ENCODE peak calls at places on chromosomes 16 and 17, in nine cellular contexts. Y is A549, Z is ovary, F is tibial nerve, G is K562, I is upper lobe of left lung, M is H1, H is stomach, J is transverse colon. T is an unnamed sample.

GRCh38 chr17:33522623-33523022 is 229.5 kb upstream of the ASIC2 start:
- DNase-seq in Z (no peak), F (no peak), M (no peak), J (no peak), H (no peak), G (peak), I (no peak), Y (no peak), T (no peak)

GRCh38 chr16:26963109-26963508 is 103.6 kb upstream of the C16orf82 start:
- DNase-seq in H (no peak), M (no peak), G (peak), F (no peak), Z (no peak), I (no peak), Y (no peak), J (peak), T (no peak)

GRCh38 chr17:59491353-59492090 is 73.9 kb upstream of the DHX40 start:
- DNase-seq in H (no peak), Y (no peak), I (no peak), J (no peak), M (no peak), G (no peak), F (no peak), Z (no peak), T (no peak)

GRCh38 chr16:35364263-35364662 is 1904.9 kb downstream of the TP53TG3F start:
- DNase-seq in I (no peak), G (no peak), Y (no peak), H (no peak), J (no peak), Z (no peak), F (no peak), M (no peak), T (no peak)

GRCh38 chr17:42603318-42603717 is 5.9 kb downstream of the RETREG3 start:
- DNase-seq in J (no peak), H (no peak), Y (no peak), M (no peak), F (no peak), Z (no peak), I (no peak), G (no peak), T (no peak)

GRCh38 chr16:55737966-55738365 is 82.2 kb downstream of the SLC6A2 start:
- DNase-seq in Z (no peak), I (peak), G (no peak), Y (no peak), F (no peak), J (no peak), H (no peak), M (no peak), T (no peak)

GRCh38 chr17:77768475-77768874 is 190.0 kb upstream of the TNRC6C start:
- DNase-seq in G (no peak), Y (no peak), F (no peak), J (no peak), M (no peak), Z (no peak), I (no peak), H (no peak), T (no peak)

GRCh38 chr17:55735784-55736405 is 13.2 kb upstream of the TMEM100 start:
- DNase-seq in M (no peak), H (no peak), F (no peak), J (peak), Z (peak), G (peak), Y (peak), I (no peak), T (no peak)

GRCh38 chr17:72134560-72135399 is 14.0 kb downstream of the SOX9 start:
- DNase-seq in J (no peak), Z (no peak), G (no peak), I (no peak), F (no peak), M (no peak), Y (no peak), H (no peak), T (no peak)

GRCh38 chr17:17320188-17320910 is 17.2 kb downstream of the NT5M start:
- DNase-seq in G (no peak), Z (no peak), J (no peak), F (no peak), I (peak), Y (no peak), H (peak), M (no peak), T (no peak)

GRCh38 chr17:38628441-38628840 is 22.7 kb upstream of the SRCIN1 start:
- DNase-seq in G (peak), Y (peak), Z (no peak), F (no peak), J (no peak), I (no peak), H (no peak), M (no peak), T (no peak)

GRCh38 chr17:2111691-2112090 is 56.8 kb downstream of the HIC1 start:
- DNase-seq in H (peak), Z (no peak), M (no peak), F (no peak), I (no peak), Y (no peak), J (no peak), G (no peak), T (no peak)

GRCh38 chr17:40122466-40122943 is 734 bp downstream of the MSL1 start:
- DNase-seq in Y (peak), F (no peak), H (no peak), G (peak), I (peak), M (no peak), Z (peak), J (peak), T (no peak)

GRCh38 chr17:199195-199604 is 17.8 kb upstream of the DOC2B start:
- DNase-seq in Z (no peak), J (no peak), F (no peak), Y (no peak), H (no peak), I (no peak), M (no peak), G (no peak), T (no peak)

GRCh38 chr16:75997606-75998005 is 271.3 kb upstream of the CPHXL start:
- DNase-seq in I (no peak), J (no peak), F (no peak), Z (no peak), H (no peak), G (no peak), Y (no peak), M (no peak), T (no peak)

GRCh38 chr17:68499587-68499986 is 12.6 kb upstream of the PRKAR1A start:
- DNase-seq in J (no peak), Y (no peak), Z (no peak), I (no peak), F (no peak), M (no peak), H (no peak), G (no peak), T (no peak)

GRCh38 chr17:65564793-65565192 is 3.3 kb upstream of the AXIN2 start:
- DNase-seq in G (no peak), Y (no peak), Z (peak), J (no peak), I (no peak), F (no peak), M (no peak), H (peak), T (no peak)

GRCh38 chr17:64938925-64939474 is 19.7 kb upstream of the LRRC37A3 start:
- DNase-seq in F (no peak), Z (no peak), G (peak), M (peak), H (peak), I (peak), J (peak), Y (peak), T (no peak)

GRCh38 chr17:18181358-18181757 is 2.3 kb upstream of the ALKBH5 start:
- DNase-seq in H (no peak), Z (no peak), G (no peak), Y (no peak), J (no peak), F (no peak), I (no peak), M (no peak), T (no peak)

GRCh38 chr16:2473999-2474876 is 689 bp upstream of the TBC1D24 start:
- DNase-seq in F (no peak), G (peak), Y (peak), Z (peak), J (peak), I (peak), M (no peak), H (peak), T (no peak)

GRCh38 chr17:40415390-40415789 is 2.3 kb downstream of the TOP2A start:
- DNase-seq in J (no peak), H (no peak), M (no peak), I (no peak), Z (no peak), Y (peak), G (no peak), F (no peak), T (no peak)

GRCh38 chr17:6800422-6801027 is 24.5 kb downstream of the FBXO39 start:
- DNase-seq in G (no peak), J (no peak), F (no peak), Z (no peak), H (no peak), Y (no peak), M (no peak), I (no peak), T (peak)

GRCh38 chr17:66675991-66676371 is 158.9 kb upstream of the CACNG5 start:
- DNase-seq in M (no peak), J (no peak), F (peak), H (peak), G (no peak), I (no peak), Y (no peak), Z (no peak), T (no peak)

GRCh38 chr16:70478912-70479341 is 24.5 kb downstream of the FCSK start:
- DNase-seq in J (no peak), F (no peak), M (no peak), G (no peak), H (no peak), Z (no peak), I (no peak), Y (no peak), T (no peak)

GRCh38 chr17:17354560-17355357 is 51.6 kb downstream of the NT5M start:
- DNase-seq in Z (peak), J (peak), F (peak), Y (peak), H (peak), G (peak), I (no peak), M (peak), T (no peak)

GRCh38 chr16:239948-240277 is 5.3 kb downstream of the FAM234A start:
- DNase-seq in J (no peak), F (no peak), G (no peak), Y (no peak), H (no peak), Z (no peak), M (no peak), I (no peak), T (no peak)

GRCh38 chr16:240559-240958 is 5.9 kb downstream of the FAM234A start:
- DNase-seq in H (no peak), J (no peak), M (no peak), F (no peak), Z (no peak), Y (no peak), I (no peak), G (no peak), T (no peak)

GRCh38 chr16:243348-243747 is 8.7 kb downstream of the FAM234A start:
- DNase-seq in J (no peak), F (no peak), M (no peak), H (no peak), Y (no peak), G (peak), Z (no peak), I (no peak), T (no peak)

GRCh38 chr16:242281-242680 is 7.7 kb downstream of the FAM234A start:
- DNase-seq in G (no peak), M (no peak), H (no peak), Y (no peak), F (no peak), I (no peak), Z (no peak), J (no peak), T (no peak)

GRCh38 chr16:241866-242265 is 7.2 kb downstream of the FAM234A start:
- DNase-seq in F (no peak), Y (no peak), H (no peak), Z (no peak), G (peak), I (no peak), J (no peak), M (no peak), T (no peak)
- TF ChIP-seq EP300 in F (no peak), Y (no peak), H (no peak), Z (no peak), G (no peak), I (no peak), J (no peak), M (no peak), T (no peak)

DNA sequence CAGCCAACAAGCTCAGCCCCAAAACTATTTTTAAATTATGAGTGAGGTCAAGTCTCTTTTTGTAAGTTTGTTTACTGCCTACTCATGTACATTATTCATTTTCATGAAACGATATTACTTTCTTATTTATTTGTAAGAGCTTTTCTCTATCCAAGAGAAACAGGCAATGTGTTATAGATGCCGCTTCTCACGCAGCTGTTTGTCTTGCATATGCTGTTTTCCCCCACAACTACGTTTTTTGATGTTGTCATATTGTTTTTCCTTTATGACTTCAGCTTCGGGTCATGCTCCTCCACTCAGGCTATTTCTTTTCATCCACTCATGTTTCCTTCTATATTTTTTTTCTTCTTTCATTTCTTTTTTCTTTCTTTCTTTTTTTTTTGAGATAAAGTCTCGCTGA is 20.0 kb downstream of the ITGAE start:
- DNase-seq in Z (no peak), G (no peak), M (no peak), H (no peak), Y (no peak), J (no peak), F (no peak), I (no peak), T (no peak)
- H3K4me3 ChIP-seq in Z (no peak), G (no peak), M (no peak), H (no peak), Y (no peak), J (no peak), F (no peak), I (no peak), T (no peak)

GRCh38 chr17:36951390-36951789 is 2.6 kb downstream of the AATF start:
- DNase-seq in H (no peak), G (no peak), J (no peak), M (no peak), Y (no peak), Z (no peak), F (no peak), I (no peak), T (no peak)
- TF ChIP-seq EP300 in H (no peak), G (no peak), J (no peak), M (no peak), Y (no peak), Z (no peak), F (no peak), I (no peak), T (no peak)

GRCh38 chr16:17529982-17530760 is 59.4 kb upstream of the XYLT1 start:
- DNase-seq in J (peak), Y (no peak), H (no peak), M (no peak), Z (no peak), F (no peak), I (no peak), G (peak), T (no peak)
- H3K4me3 ChIP-seq in J (no peak), Y (no peak), H (no peak), M (no peak), Z (no peak), F (no peak), I (no peak), G (no peak), T (no peak)

DNA sequence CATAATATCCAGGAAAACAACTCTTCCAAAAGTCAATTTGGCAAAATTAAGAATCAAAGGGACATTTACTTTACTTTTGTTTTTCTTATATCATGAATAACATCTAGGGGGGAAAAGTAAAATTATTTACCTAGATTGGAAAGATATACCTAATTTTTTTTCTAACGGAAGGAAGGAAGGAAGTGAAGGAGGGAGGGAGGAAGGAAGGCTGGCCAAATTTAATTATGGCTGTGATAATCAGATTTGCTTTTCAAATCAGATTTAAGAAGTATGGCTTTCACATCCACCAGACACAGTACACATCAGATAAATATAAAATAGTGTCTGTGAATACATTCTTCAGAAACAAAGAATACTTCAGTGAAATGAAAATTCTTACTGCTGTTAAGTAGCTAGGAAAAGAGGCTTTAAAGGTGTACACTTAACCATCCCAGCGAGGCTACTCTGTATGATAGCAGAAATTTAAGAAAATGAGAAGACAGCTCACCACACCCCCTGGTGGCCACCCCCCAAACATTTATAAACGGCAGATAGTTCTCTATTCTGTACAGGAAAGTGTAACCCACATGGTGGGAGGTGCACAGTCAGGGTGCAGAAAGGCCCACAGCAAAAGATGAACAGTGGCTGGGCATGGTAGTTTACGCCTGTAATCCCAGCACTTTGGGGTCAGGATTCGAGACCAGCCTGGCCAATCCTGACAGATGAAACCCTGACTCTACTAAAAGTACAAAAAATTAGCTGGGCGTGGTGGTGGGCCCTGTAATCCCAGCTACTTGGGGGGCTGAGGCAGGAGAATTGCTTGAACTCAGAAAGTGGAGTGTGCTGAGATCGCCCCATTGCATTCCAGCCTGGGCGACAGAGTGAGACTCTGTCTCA is 150.9 kb downstream of the SSH2 start:
- DNase-seq in F (peak), G (peak), Z (peak), M (no peak), I (no peak), Y (peak), J (peak), H (peak), T (peak)
- TF ChIP-seq EP300 in F (no peak), G (no peak), Z (no peak), M (no peak), I (no peak), Y (no peak), J (no peak), H (no peak), T (no peak)

DNA sequence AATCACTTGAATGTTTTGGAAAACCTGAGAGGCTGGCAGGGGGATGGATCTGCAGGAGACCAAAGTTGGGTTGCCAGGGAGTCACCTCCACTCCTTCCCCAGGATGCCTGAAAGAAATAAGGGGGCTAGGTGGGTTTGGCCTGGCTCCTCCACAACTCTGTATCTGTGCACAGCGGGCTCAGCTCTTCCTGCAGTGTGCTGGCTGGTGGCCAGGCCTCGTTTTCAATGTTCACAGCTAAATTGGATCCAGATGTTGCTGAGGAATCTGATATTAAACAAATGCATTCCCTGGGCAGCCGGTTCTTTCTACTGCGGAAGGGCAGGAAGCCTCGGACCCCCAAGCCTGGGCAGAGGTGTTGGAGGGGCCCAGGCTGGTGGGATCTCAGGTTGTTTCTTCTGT is 106.2 kb downstream of the N4BP1 start:
- DNase-seq in I (no peak), F (peak), J (peak), Z (peak), H (no peak), Y (no peak), M (no peak), G (no peak), T (no peak)
- H3K4me3 ChIP-seq in I (no peak), F (no peak), J (no peak), Z (no peak), H (no peak), Y (no peak), M (no peak), G (no peak), T (no peak)

DNA sequence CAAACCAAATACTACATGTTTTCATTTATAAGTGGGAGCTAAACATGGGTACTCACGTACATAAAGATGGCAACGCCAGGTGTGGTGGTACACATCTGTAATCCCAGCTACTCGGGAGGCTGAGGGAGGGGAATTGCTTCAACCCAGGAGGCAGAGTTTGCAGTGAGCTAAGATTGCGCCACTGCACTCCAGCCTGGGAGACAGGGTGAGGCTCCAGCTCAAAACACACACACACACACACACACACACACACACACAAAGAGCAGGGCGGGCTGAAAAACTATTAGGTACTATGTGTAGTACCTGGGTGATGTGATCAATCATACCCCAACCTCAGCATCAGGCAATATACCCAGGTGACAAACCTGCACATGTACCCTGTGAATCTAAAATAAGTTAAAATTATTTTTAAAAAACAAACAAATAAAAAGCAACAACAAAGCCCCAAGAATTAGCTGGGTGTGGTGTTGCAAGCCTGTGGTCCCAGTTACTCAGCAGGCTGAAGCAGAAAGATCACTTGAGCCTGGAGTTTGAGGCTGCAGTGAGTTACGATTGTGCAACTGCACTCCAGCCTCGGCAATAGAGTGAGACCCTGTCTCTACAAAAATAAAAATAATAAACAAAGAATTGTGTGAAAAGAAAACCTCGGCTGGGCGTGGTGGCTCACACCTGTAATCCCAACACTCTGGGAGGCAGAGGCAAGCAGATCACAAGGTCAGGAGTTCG is 11.9 kb upstream of the FAAP100 start:
- DNase-seq in M (no peak), G (no peak), Z (no peak), F (no peak), H (no peak), J (no peak), I (no peak), Y (no peak), T (no peak)
- TF ChIP-seq EP300 in M (no peak), G (no peak), Z (no peak), F (no peak), H (no peak), J (no peak), I (no peak), Y (no peak), T (no peak)

DNA sequence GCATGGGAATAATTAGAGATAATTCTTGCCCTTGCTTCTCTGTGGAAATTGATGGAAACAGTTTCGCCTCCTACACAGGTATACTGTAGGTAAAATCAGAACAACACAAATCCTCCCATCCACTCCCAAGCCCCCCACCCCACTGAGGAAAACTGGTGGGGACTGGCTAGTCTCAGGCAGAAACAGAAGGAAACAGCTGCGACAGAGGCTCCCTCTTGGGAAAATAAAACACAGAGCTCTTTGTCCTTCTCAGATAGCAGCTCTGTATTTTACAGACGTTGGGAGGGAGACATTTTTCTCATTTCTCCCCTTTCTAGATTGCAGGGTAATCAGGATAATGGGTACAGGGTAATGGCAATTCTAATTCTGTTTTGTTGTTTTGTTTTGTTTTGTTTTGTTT is 1.1 kb downstream of the SLFN13 start:
- DNase-seq in J (no peak), G (no peak), I (no peak), H (no peak), Y (no peak), M (no peak), F (no peak), Z (no peak), T (no peak)
- H3K4me3 ChIP-seq in J (no peak), G (no peak), I (peak), H (peak), Y (peak), M (peak), F (peak), Z (no peak), T (peak)

T was measured in esophagus muscularis mucosa.